ENCODE peak calls at places on chromosome 14, in five cellular contexts. U, V, A, W and R are unnamed samples.

GRCh38 chr14:100402631-100403030 is 79.5 kb downstream of the SLC25A47 start:
- DNase-seq in U (no peak), V (no peak), A (no peak), W (no peak), R (peak)

GRCh38 chr14:75905505-75905904 is 76.3 kb downstream of the TGFB3 start:
- DNase-seq in U (peak), V (no peak), A (no peak), W (no peak), R (peak)

GRCh38 chr14:81594012-81594411 is 60.4 kb upstream of the SEL1L start:
- DNase-seq in U (no peak), V (no peak), A (no peak), W (peak), R (peak)

GRCh38 chr14:73386342-73386741 is 72.0 kb downstream of the NUMB start:
- DNase-seq in U (no peak), V (no peak), A (no peak), W (no peak), R (no peak)

GRCh38 chr14:94145902-94146527 is 16.6 kb upstream of the IFI27L2 start:
- DNase-seq in U (no peak), V (peak), A (no peak), W (no peak), R (peak)

GRCh38 chr14:105710119-105711057 is 184.0 kb downstream of the TMEM121 start:
- DNase-seq in U (no peak), V (no peak), A (no peak), W (no peak), R (no peak)

GRCh38 chr14:34094384-34094783 is 143.5 kb upstream of the EGLN3 start:
- DNase-seq in U (no peak), V (no peak), A (no peak), W (no peak), R (no peak)

GRCh38 chr14:68603682-68604360 is 189.0 kb downstream of the ZFP36L1 start:
- DNase-seq in U (no peak), V (no peak), A (no peak), W (no peak), R (no peak)